ENCODE peak calls at places on chromosomes 11 and 22, in five cellular contexts. One of them, this sample, is unnamed.

GRCh38 chr11:15909937-15910598 is 446.3 kb downstream of the SOX6 start:
- DNase-seq in fibroblast of the aortic adventitia: no peak
- DNase-seq in bronchial epithelial cell: no peak
- DNase-seq in stomach: no peak
- DNase-seq in brain microvascular endothelial cell: no peak
- DNase-seq in this sample: no peak

GRCh38 chr11:74687237-74688005 is 43.8 kb downstream of the CHRDL2 start:
- DNase-seq in fibroblast of the aortic adventitia: peak
- DNase-seq in bronchial epithelial cell: no peak
- DNase-seq in stomach: no peak
- DNase-seq in brain microvascular endothelial cell: no peak
- DNase-seq in this sample: peak

GRCh38 chr22:44337658-44338004 is 24.9 kb upstream of the SHISAL1 start:
- DNase-seq in fibroblast of the aortic adventitia: peak
- DNase-seq in bronchial epithelial cell: peak
- DNase-seq in stomach: peak
- DNase-seq in brain microvascular endothelial cell: peak
- DNase-seq in this sample: peak

GRCh38 chr11:24855951-24856350 is 359.1 kb downstream of the LUZP2 start:
- DNase-seq in fibroblast of the aortic adventitia: no peak
- DNase-seq in bronchial epithelial cell: peak
- DNase-seq in stomach: no peak
- DNase-seq in brain microvascular endothelial cell: no peak
- DNase-seq in this sample: no peak

GRCh38 chr11:8533332-8533731 is 60.7 kb downstream of the STK33 start:
- DNase-seq in fibroblast of the aortic adventitia: no peak
- DNase-seq in bronchial epithelial cell: peak
- DNase-seq in stomach: no peak
- DNase-seq in brain microvascular endothelial cell: no peak
- DNase-seq in this sample: no peak

GRCh38 chr11:91805293-91805692 is 419.3 kb upstream of the FAT3 start:
- DNase-seq in fibroblast of the aortic adventitia: no peak
- DNase-seq in bronchial epithelial cell: no peak
- DNase-seq in stomach: no peak
- DNase-seq in brain microvascular endothelial cell: no peak
- DNase-seq in this sample: no peak

GRCh38 chr22:33000342-33001280 is 57.6 kb downstream of the SYN3 start:
- DNase-seq in fibroblast of the aortic adventitia: peak
- DNase-seq in bronchial epithelial cell: no peak
- DNase-seq in stomach: peak
- DNase-seq in brain microvascular endothelial cell: peak
- DNase-seq in this sample: peak

GRCh38 chr11:32113637-32114203 is 22.8 kb downstream of the RCN1 start:
- DNase-seq in fibroblast of the aortic adventitia: no peak
- DNase-seq in bronchial epithelial cell: no peak
- DNase-seq in stomach: no peak
- DNase-seq in brain microvascular endothelial cell: no peak
- DNase-seq in this sample: no peak

GRCh38 chr11:74232316-74232950 is 61.3 kb downstream of the PPME1 start:
- DNase-seq in fibroblast of the aortic adventitia: no peak
- DNase-seq in bronchial epithelial cell: no peak
- DNase-seq in stomach: no peak
- DNase-seq in brain microvascular endothelial cell: no peak
- DNase-seq in this sample: no peak

GRCh38 chr11:118046964-118047700 is 29.7 kb upstream of the TMPRSS4 start:
- DNase-seq in fibroblast of the aortic adventitia: no peak
- DNase-seq in bronchial epithelial cell: no peak
- DNase-seq in stomach: no peak
- DNase-seq in brain microvascular endothelial cell: no peak
- DNase-seq in this sample: no peak

GRCh38 chr22:17237031-17237668 is 17.9 kb upstream of the ADA2 start:
- DNase-seq in fibroblast of the aortic adventitia: no peak
- DNase-seq in bronchial epithelial cell: no peak
- DNase-seq in stomach: no peak
- DNase-seq in brain microvascular endothelial cell: no peak
- DNase-seq in this sample: no peak

GRCh38 chr22:26502688-26503561 is 9.3 kb downstream of the TFIP11 start:
- DNase-seq in fibroblast of the aortic adventitia: peak
- DNase-seq in bronchial epithelial cell: peak
- DNase-seq in stomach: peak
- DNase-seq in brain microvascular endothelial cell: peak
- DNase-seq in this sample: peak

GRCh38 chr11:33778682-33779081 is 4.4 kb upstream of the FBXO3 start:
- DNase-seq in fibroblast of the aortic adventitia: peak
- DNase-seq in bronchial epithelial cell: no peak
- DNase-seq in stomach: no peak
- DNase-seq in brain microvascular endothelial cell: peak
- DNase-seq in this sample: peak

GRCh38 chr11:77191429-77191822 is 63.4 kb downstream of the MYO7A start:
- DNase-seq in fibroblast of the aortic adventitia: no peak
- DNase-seq in bronchial epithelial cell: peak
- DNase-seq in stomach: no peak
- DNase-seq in brain microvascular endothelial cell: no peak
- DNase-seq in this sample: no peak

GRCh38 chr11:47233989-47234668 is 14.5 kb downstream of the ACP2 start:
- DNase-seq in fibroblast of the aortic adventitia: peak
- DNase-seq in bronchial epithelial cell: peak
- DNase-seq in stomach: no peak
- DNase-seq in brain microvascular endothelial cell: peak
- DNase-seq in this sample: peak

GRCh38 chr22:37283393-37283937 is 1.2 kb downstream of the CYTH4 start:
- DNase-seq in fibroblast of the aortic adventitia: no peak
- DNase-seq in bronchial epithelial cell: no peak
- DNase-seq in stomach: no peak
- DNase-seq in brain microvascular endothelial cell: no peak
- DNase-seq in this sample: no peak

GRCh38 chr22:37119872-37120271 is 10.4 kb upstream of the TMPRSS6 start:
- DNase-seq in fibroblast of the aortic adventitia: no peak
- DNase-seq in bronchial epithelial cell: no peak
- DNase-seq in stomach: no peak
- DNase-seq in brain microvascular endothelial cell: no peak
- DNase-seq in this sample: no peak

GRCh38 chr11:72441647-72442267 is 7.4 kb upstream of the CLPB start:
- DNase-seq in fibroblast of the aortic adventitia: peak
- DNase-seq in bronchial epithelial cell: no peak
- DNase-seq in stomach: no peak
- DNase-seq in brain microvascular endothelial cell: no peak
- DNase-seq in this sample: no peak

GRCh38 chr11:13958596-13958995 is 3.9 kb upstream of the SPON1 start:
- DNase-seq in fibroblast of the aortic adventitia: no peak
- DNase-seq in bronchial epithelial cell: no peak
- DNase-seq in stomach: no peak
- DNase-seq in brain microvascular endothelial cell: no peak
- DNase-seq in this sample: no peak
- TF ChIP-seq CTCF in fibroblast of the aortic adventitia: no peak
- TF ChIP-seq CTCF in bronchial epithelial cell: no peak
- TF ChIP-seq CTCF in stomach: no peak
- TF ChIP-seq CTCF in brain microvascular endothelial cell: no peak
- TF ChIP-seq CTCF in this sample: no peak

GRCh38 chr11:123137496-123138270 is 57.4 kb downstream of the CLMP start:
- DNase-seq in fibroblast of the aortic adventitia: peak
- DNase-seq in bronchial epithelial cell: no peak
- DNase-seq in stomach: peak
- DNase-seq in brain microvascular endothelial cell: peak
- DNase-seq in this sample: peak
- TF ChIP-seq CTCF in fibroblast of the aortic adventitia: peak
- TF ChIP-seq CTCF in bronchial epithelial cell: no peak
- TF ChIP-seq CTCF in stomach: no peak
- TF ChIP-seq CTCF in brain microvascular endothelial cell: peak
- TF ChIP-seq CTCF in this sample: peak

DNA sequence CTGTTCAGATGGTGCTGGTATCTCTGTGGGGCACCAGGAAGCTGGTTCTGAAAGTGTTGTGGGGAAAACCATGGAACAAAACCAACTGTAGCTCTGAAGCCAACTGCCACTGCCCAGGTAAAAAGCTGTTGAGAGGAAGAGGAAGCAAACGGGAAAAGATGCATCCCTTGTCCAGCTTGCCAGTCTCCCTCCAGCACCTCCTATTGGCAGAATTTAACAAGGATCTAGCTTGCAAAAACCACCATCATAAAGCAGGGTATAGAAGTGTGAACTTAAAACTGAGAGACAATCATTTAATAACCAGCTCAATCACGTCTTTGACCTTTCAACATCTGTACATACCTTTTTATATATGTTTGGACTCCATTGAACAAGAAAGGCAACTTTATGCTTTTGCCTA is 4.5 kb downstream of the PATE1 start:
- DNase-seq in fibroblast of the aortic adventitia: no peak
- DNase-seq in bronchial epithelial cell: no peak
- DNase-seq in stomach: no peak
- DNase-seq in brain microvascular endothelial cell: no peak
- DNase-seq in this sample: no peak
- TF ChIP-seq CTCF in fibroblast of the aortic adventitia: no peak
- TF ChIP-seq CTCF in bronchial epithelial cell: no peak
- TF ChIP-seq CTCF in stomach: no peak
- TF ChIP-seq CTCF in brain microvascular endothelial cell: no peak
- TF ChIP-seq CTCF in this sample: no peak

DNA sequence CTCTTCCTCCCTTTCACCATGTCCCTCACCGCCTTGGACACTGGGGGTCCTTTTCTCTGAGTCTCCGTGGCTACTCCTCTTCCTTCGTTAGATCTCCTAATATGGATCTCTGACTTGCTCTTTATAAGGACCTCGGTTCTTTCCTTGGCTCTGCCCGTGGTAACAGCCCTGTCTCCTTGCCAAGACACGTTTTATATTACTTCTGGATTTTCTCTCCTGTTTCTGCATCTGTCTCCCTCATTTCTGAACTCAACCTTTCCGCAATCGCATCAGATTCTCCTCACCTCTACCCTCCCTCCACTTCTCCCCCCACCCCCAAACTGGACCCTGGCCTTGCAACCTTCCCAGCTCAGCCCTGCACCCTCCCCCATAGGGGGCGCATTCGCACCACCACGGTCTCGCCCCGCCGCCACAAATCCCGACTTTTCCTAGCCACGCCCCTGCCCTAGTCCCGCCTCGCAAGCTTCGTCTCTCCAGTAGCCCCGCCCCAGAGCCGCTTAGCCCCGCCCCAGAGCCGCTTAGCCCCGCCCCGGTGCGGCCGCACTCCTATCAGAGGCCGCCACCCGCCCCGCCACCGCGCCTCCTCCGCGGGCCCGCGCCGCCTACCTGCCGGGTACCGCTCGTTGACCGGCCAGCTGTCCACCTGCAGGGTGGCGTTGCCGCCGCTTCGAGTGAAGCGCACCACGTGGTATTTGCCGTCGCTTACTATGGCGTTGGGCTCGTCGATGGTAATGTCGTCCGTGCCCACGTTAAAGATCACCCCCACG is 39.0 kb downstream of the SLC22A12 start:
- DNase-seq in fibroblast of the aortic adventitia: no peak
- DNase-seq in bronchial epithelial cell: no peak
- DNase-seq in stomach: no peak
- DNase-seq in brain microvascular endothelial cell: no peak
- DNase-seq in this sample: no peak
- TF ChIP-seq CTCF in fibroblast of the aortic adventitia: peak
- TF ChIP-seq CTCF in bronchial epithelial cell: no peak
- TF ChIP-seq CTCF in stomach: no peak
- TF ChIP-seq CTCF in brain microvascular endothelial cell: no peak
- TF ChIP-seq CTCF in this sample: peak

DNA sequence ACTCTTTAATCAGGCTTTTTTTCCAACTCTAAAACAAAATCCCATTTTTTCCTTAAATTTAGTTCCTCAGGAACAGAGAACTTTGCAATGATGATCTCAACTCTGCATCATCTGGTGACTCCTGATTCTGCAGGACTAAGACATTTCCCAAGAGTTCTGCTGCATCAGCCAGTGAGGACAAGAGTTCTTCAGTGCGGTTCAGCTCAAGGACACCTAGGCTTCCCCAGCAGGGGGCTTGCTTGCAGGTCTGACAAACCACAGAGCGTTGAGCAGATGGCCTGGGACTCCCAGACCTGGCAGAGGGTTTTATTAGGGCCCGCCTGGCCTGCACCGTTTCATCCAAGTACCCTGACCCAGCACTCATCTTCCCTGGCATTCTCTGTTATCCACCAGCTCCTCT is 6.4 kb downstream of the CDCA5 start:
- DNase-seq in fibroblast of the aortic adventitia: no peak
- DNase-seq in bronchial epithelial cell: no peak
- DNase-seq in stomach: no peak
- DNase-seq in brain microvascular endothelial cell: no peak
- DNase-seq in this sample: no peak
- TF ChIP-seq CTCF in fibroblast of the aortic adventitia: no peak
- TF ChIP-seq CTCF in bronchial epithelial cell: no peak
- TF ChIP-seq CTCF in stomach: no peak
- TF ChIP-seq CTCF in brain microvascular endothelial cell: no peak
- TF ChIP-seq CTCF in this sample: no peak

GRCh38 chr11:116533186-116533825 is 239.5 kb downstream of the BUD13 start:
- DNase-seq in fibroblast of the aortic adventitia: no peak
- DNase-seq in bronchial epithelial cell: no peak
- DNase-seq in stomach: peak
- DNase-seq in brain microvascular endothelial cell: no peak
- DNase-seq in this sample: no peak
- TF ChIP-seq CTCF in fibroblast of the aortic adventitia: no peak
- TF ChIP-seq CTCF in bronchial epithelial cell: no peak
- TF ChIP-seq CTCF in stomach: no peak
- TF ChIP-seq CTCF in brain microvascular endothelial cell: peak
- TF ChIP-seq CTCF in this sample: no peak

GRCh38 chr22:21657361-21658118 is 8.3 kb upstream of the PPIL2 start:
- DNase-seq in fibroblast of the aortic adventitia: no peak
- DNase-seq in bronchial epithelial cell: no peak
- DNase-seq in stomach: peak
- DNase-seq in brain microvascular endothelial cell: no peak
- DNase-seq in this sample: no peak
- TF ChIP-seq CTCF in fibroblast of the aortic adventitia: peak
- TF ChIP-seq CTCF in bronchial epithelial cell: peak
- TF ChIP-seq CTCF in stomach: no peak
- TF ChIP-seq CTCF in brain microvascular endothelial cell: peak
- TF ChIP-seq CTCF in this sample: no peak